ENCODE peak calls at places on chromosomes 4 and X, in six cellular contexts. D, J, S, E, O and B are unnamed samples.

GRCh38 chr4:140943486-140943885 is 187.3 kb upstream of the TBC1D9 start:
- DNase-seq in O (peak; percentile 91), J (peak; percentile 77), S (no peak), E (peak; percentile 88), D (no peak), B (no peak)

GRCh38 chrX:109749207-109749606 is 16.1 kb upstream of the ACSL4 start:
- DNase-seq in J (no peak), O (no peak), E (no peak), S (no peak), D (no peak), B (no peak)

GRCh38 chrX:104922206-104922621 is 298.3 kb downstream of the TEX13A start:
- DNase-seq in D (peak; percentile 27), S (peak; percentile 69), O (peak; percentile 54), J (peak; percentile 66), E (peak; percentile 39), B (peak; percentile 32)

GRCh38 chr4:90318208-90318607 is 191.0 kb downstream of the CCSER1 start:
- DNase-seq in E (peak; percentile 85), S (no peak), O (peak; percentile 90), J (peak; percentile 84), D (no peak), B (no peak)

GRCh38 chr4:2786152-2786671 is 6.7 kb upstream of the SH3BP2 start:
- DNase-seq in E (no peak), S (no peak), J (no peak), D (no peak), O (no peak), B (no peak)

GRCh38 chr4:6591305-6591704 is 16.3 kb downstream of the MAN2B2 start:
- DNase-seq in J (no peak), O (no peak), S (no peak), E (no peak), D (no peak), B (no peak)

GRCh38 chr4:7389101-7389701 is 45.5 kb downstream of the PSAPL1 start:
- DNase-seq in O (no peak), E (no peak), D (no peak), J (no peak), S (no peak), B (no peak)

GRCh38 chr4:158006973-158007372 is 165.9 kb downstream of the GASK1B start:
- DNase-seq in O (no peak), E (no peak), S (no peak), J (peak; percentile 27), D (no peak), B (no peak)

GRCh38 chr4:111933703-111934102 is 211.6 kb upstream of the FAM241A start:
- DNase-seq in D (no peak), E (no peak), S (no peak), J (no peak), O (no peak), B (no peak)

GRCh38 chrX:17361620-17362019 is 13.4 kb upstream of the NHS start:
- DNase-seq in E (no peak), J (no peak), D (no peak), S (peak; percentile 86), O (no peak), B (no peak)

GRCh38 chr4:183797445-183798248 is 107.5 kb upstream of the STOX2 start:
- DNase-seq in E (peak; percentile 3), J (peak; percentile 34), O (peak; percentile 15), S (peak; percentile 63), D (no peak), B (no peak)

GRCh38 chrX:151225843-151226242 is 49.5 kb downstream of the GPR50 start:
- DNase-seq in E (no peak), S (no peak), J (peak; percentile 0), D (no peak), O (no peak), B (no peak)

GRCh38 chrX:111133389-111133788 is 37.4 kb downstream of the PAK3 start:
- DNase-seq in J (no peak), E (no peak), D (no peak), O (peak; percentile 31), S (no peak), B (no peak)

GRCh38 chr4:78336093-78336943 is 215.3 kb upstream of the ANXA3 start:
- DNase-seq in J (peak; percentile 29), E (peak; percentile 39), O (peak; percentile 51), D (no peak), S (peak; percentile 56), B (peak; percentile 4)

GRCh38 chr4:144955104-144955503 is 142.9 kb downstream of the ANAPC10 start:
- DNase-seq in J (no peak), E (no peak), S (no peak), D (no peak), O (no peak), B (no peak)

GRCh38 chr4:164948943-164949342 is 28.5 kb downstream of the TRIM61 start:
- DNase-seq in D (no peak), S (no peak), J (no peak), E (no peak), O (no peak), B (no peak)

GRCh38 chr4:47349323-47349722 is 114.2 kb downstream of the COMMD8 start:
- DNase-seq in O (peak; percentile 83), E (peak; percentile 73), J (peak; percentile 6), S (no peak), D (no peak), B (no peak)

GRCh38 chr4:1472148-1472797 is 66.0 kb upstream of the NKX1-1 start:
- DNase-seq in O (no peak), J (no peak), D (no peak), S (peak; percentile 24), E (no peak), B (no peak)

GRCh38 chr4:56466910-56467283 is 520 bp upstream of the SRP72 start:
- DNase-seq in D (no peak), O (no peak), J (peak; percentile 41), S (peak; percentile 10), E (no peak), B (no peak)

GRCh38 chr4:112633477-112634235 is 3.1 kb downstream of the ZGRF1 start:
- DNase-seq in S (peak; percentile 67), E (peak; percentile 5), J (peak; percentile 72), O (peak; percentile 23), D (no peak), B (no peak)

GRCh38 chrX:86066998-86067397 is 19.6 kb upstream of the CHM start:
- DNase-seq in J (no peak), D (no peak), E (no peak), S (peak; percentile 3), O (no peak), B (no peak)

GRCh38 chrX:112642349-112642748 is 37.4 kb downstream of the LHFPL1 start:
- DNase-seq in E (peak; percentile 33), S (peak; percentile 67), D (peak; percentile 13), O (peak; percentile 50), J (peak; percentile 63), B (no peak)

GRCh38 chr4:19655666-19656065 is 596.0 kb upstream of the SLIT2 start:
- DNase-seq in J (no peak), S (no peak), E (no peak), D (no peak), O (no peak), B (no peak)

GRCh38 chr4:181911420-181911819 is 331.8 kb upstream of the TENM3 start:
- DNase-seq in S (no peak), E (peak; percentile 57), O (peak; percentile 67), D (no peak), J (peak; percentile 1), B (no peak)

GRCh38 chrX:107465932-107466620 is 16.6 kb downstream of the FRMPD3 start:
- DNase-seq in S (no peak), J (no peak), D (no peak), O (no peak), E (no peak), B (no peak)

GRCh38 chr4:141290771-141291170 is 70.1 kb downstream of the ZNF330 start:
- DNase-seq in J (no peak), O (no peak), S (no peak), D (no peak), E (no peak), B (no peak)

DNA sequence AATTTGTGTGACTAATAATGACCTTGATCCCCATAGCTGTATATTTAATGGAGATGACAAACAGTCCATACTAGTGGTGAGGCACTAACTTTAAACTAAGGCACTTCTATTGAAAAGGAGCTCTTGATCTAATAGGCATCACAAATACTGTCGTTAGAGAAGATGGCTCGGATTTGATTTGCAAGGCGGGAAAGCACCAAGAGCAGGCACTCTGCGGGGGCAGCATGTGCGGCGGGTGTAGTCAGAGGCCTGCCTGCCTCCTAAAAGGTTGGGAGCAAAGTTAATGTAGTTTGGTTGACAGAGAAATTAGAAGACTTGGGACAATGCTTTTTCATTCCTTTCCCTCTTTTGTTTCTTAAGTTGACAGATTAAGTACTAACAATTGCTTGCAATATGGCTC is 278.8 kb downstream of the CFAP299 start:
- DNase-seq in O (no peak), D (peak; percentile 2), S (peak; percentile 59), J (no peak), E (no peak), B (no peak)
- H2AFZ ChIP-seq in O (no peak overlapping the region), D (no peak overlapping the region), S (no peak overlapping the region), J (no peak overlapping the region), E (no peak overlapping the region), B (no peak overlapping the region)

GRCh38 chr4:86968477-86969015 is 33.7 kb downstream of the AFF1 start:
- DNase-seq in D (no peak), E (no peak), J (no peak), O (no peak), S (no peak), B (no peak)
- H3K4me1 ChIP-seq in D (peaks cover 28% of the 10 kb centered on the region), E (no peaks in the 10 kb centered on the region), J (no peaks in the 10 kb centered on the region), O (no peaks in the 10 kb centered on the region), S (peaks cover 69% of the 10 kb centered on the region), B (peaks cover 20% of the 10 kb centered on the region)

GRCh38 chrX:153599192-153600031 is 473 bp upstream of the CCNQ start:
- DNase-seq in D (no peak), O (peak; percentile 77), S (peak; percentile 74), J (peak; percentile 90), E (peak; percentile 56), B (peak; percentile 33)
- H2AFZ ChIP-seq in D (peak overlapping the region; percentile 81), O (peak overlapping the region; percentile 73), S (no peak overlapping the region), J (peak overlapping the region; percentile 87), E (peak overlapping the region; percentile 78), B (peak overlapping the region; percentile 59)

GRCh38 chr4:83436680-83437079 is 18.9 kb downstream of the HELQ start:
- DNase-seq in S (peak; percentile 6), J (no peak), E (no peak), D (no peak), O (no peak), B (no peak)
- H3K4me1 ChIP-seq in S (no peaks in the 10 kb centered on the region), J (no peaks in the 10 kb centered on the region), E (no peaks in the 10 kb centered on the region), D (no peaks in the 10 kb centered on the region), O (no peaks in the 10 kb centered on the region), B (no peaks in the 10 kb centered on the region)

GRCh38 chr4:87839309-87839946 is 6.7 kb downstream of the MEPE start:
- DNase-seq in J (peak; percentile 71), E (peak; percentile 5), D (no peak), O (peak; percentile 37), S (peak; percentile 73), B (no peak)
- H2AFZ ChIP-seq in J (peak overlapping the region; percentile 43), E (no peak overlapping the region), D (peak overlapping the region; percentile 54), O (no peak overlapping the region), S (no peak overlapping the region), B (no peak overlapping the region)